ENCODE peak calls at places on chromosome 5, in five cellular contexts. T is Calu3, U is foreskin melanocyte, Q is EH, Y is fibroblast of the conjunctiva. O is an unnamed sample.

GRCh38 chr5:16144416-16144815 is 35.2 kb downstream of the MARCHF11 start:
- DNase-seq in Y (no peak), U (no peak), T (no peak), Q (no peak), O (no peak)

GRCh38 chr5:14491505-14491904 is 90.1 kb upstream of the OTULINL start:
- DNase-seq in Y (peak), T (no peak), U (no peak), Q (peak), O (peak)

GRCh38 chr5:111299831-111300432 is 75.7 kb downstream of the CAMK4 start:
- DNase-seq in Q (no peak), Y (no peak), T (no peak), U (no peak), O (peak)

GRCh38 chr5:179467441-179467840 is 82.9 kb upstream of the RUFY1 start:
- DNase-seq in U (no peak), T (no peak), Y (no peak), Q (no peak), O (no peak)

GRCh38 chr5:143636951-143637528 is 174.9 kb upstream of the HMHB1 start:
- DNase-seq in Y (no peak), U (no peak), T (no peak), Q (peak), O (peak)

GRCh38 chr5:59842999-59843398 is 50.5 kb downstream of the PDE4D start:
- DNase-seq in T (no peak), U (no peak), Q (peak), Y (no peak), O (peak)

GRCh38 chr5:181187500-181188213 is 17.3 kb downstream of the TRIM7 start:
- DNase-seq in U (peak), Q (peak), Y (peak), T (peak), O (peak)

GRCh38 chr5:94268226-94268625 is 350.2 kb downstream of the KIAA0825 start:
- DNase-seq in T (no peak), Q (no peak), Y (no peak), U (no peak), O (no peak)

GRCh38 chr5:91381774-91382492 is 1.2 kb downstream of the ARRDC3 start:
- DNase-seq in T (peak), U (peak), Y (peak), Q (peak), O (peak)

GRCh38 chr5:55914971-55915370 is 63.8 kb downstream of the IL31RA start:
- DNase-seq in Y (no peak), U (no peak), Q (no peak), T (no peak), O (no peak)

GRCh38 chr5:61280205-61280604 is 51.9 kb upstream of the ZSWIM6 start:
- DNase-seq in U (no peak), T (peak), Y (peak), Q (peak), O (peak)

GRCh38 chr5:80885698-80886000 is 74.5 kb upstream of the RASGRF2 start:
- DNase-seq in Q (peak), Y (no peak), U (no peak), T (peak), O (peak)

GRCh38 chr5:134247411-134247810 is 21.5 kb upstream of the PPP2CA start:
- DNase-seq in Q (peak), U (no peak), Y (no peak), T (no peak), O (peak)

GRCh38 chr5:68253612-68254341 is 38.2 kb downstream of the PIK3R1 start:
- DNase-seq in T (no peak), Q (no peak), Y (no peak), U (no peak), O (no peak)

GRCh38 chr5:107705390-107706014 is 34.8 kb upstream of the EFNA5 start:
- DNase-seq in U (no peak), Y (no peak), T (no peak), Q (peak), O (peak)

GRCh38 chr5:93868851-93869250 is 127.5 kb upstream of the POU5F2 start:
- DNase-seq in Q (no peak), U (no peak), Y (no peak), T (no peak), O (no peak)

GRCh38 chr5:137825165-137825564 is 42.5 kb upstream of the MYOT start:
- DNase-seq in Y (no peak), T (no peak), Q (no peak), U (no peak), O (no peak)

GRCh38 chr5:72294473-72294872 is 25.6 kb downstream of the MRPS27 start:
- DNase-seq in Q (no peak), Y (no peak), T (no peak), U (no peak), O (no peak)

GRCh38 chr5:137344723-137345322 is 154.3 kb downstream of the SPOCK1 start:
- DNase-seq in T (peak), Y (peak), Q (peak), U (peak), O (peak)

GRCh38 chr5:13427859-13428557 is 516.5 kb downstream of the DNAH5 start:
- DNase-seq in Q (no peak), T (no peak), Y (no peak), U (no peak), O (no peak)

GRCh38 chr5:130104895-130105684 is 200.8 kb downstream of the CHSY3 start:
- DNase-seq in Q (peak), Y (no peak), U (no peak), T (no peak), O (peak)

GRCh38 chr5:53749611-53750010 is 189.2 kb downstream of the NDUFS4 start:
- DNase-seq in T (no peak), U (peak), Q (peak), Y (no peak), O (peak)

GRCh38 chr5:112885001-112885400 is 23.9 kb downstream of the SRP19 start:
- DNase-seq in T (no peak), Q (no peak), U (no peak), Y (no peak), O (no peak)

GRCh38 chr5:138603521-138603920 is 28.3 kb upstream of the HSPA9 start:
- DNase-seq in U (no peak), T (no peak), Y (no peak), Q (peak), O (peak)

GRCh38 chr5:176879663-176880392 is 19.3 kb downstream of the HK3 start:
- DNase-seq in U (no peak), T (no peak), Q (no peak), Y (no peak), O (no peak)

GRCh38 chr5:132748522-132749000 is 1.3 kb downstream of the CCNI2 start:
- DNase-seq in Q (no peak), Y (no peak), U (no peak), T (no peak), O (no peak)

GRCh38 chr5:27241564-27242257 is 203.3 kb upstream of the CDH9 start:
- DNase-seq in T (no peak), Y (peak), Q (peak), U (no peak), O (peak)

GRCh38 chr5:149271717-149272558 is at the start of gene AFAP1L1:
- DNase-seq in Q (peak), U (peak), Y (peak), T (peak), O (peak)

GRCh38 chr5:173016069-173016455 is 32.5 kb downstream of the ATP6V0E1 start:
- DNase-seq in U (no peak), Q (no peak), Y (no peak), T (no peak), O (no peak)

GRCh38 chr5:125189451-125190051 is 443.1 kb upstream of the ZNF608 start:
- DNase-seq in Q (peak), U (peak), T (no peak), Y (no peak), O (no peak)

GRCh38 chr5:178069909-178070308 is 43.4 kb upstream of the N4BP3 start:
- DNase-seq in Q (peak), U (no peak), Y (no peak), T (peak), O (no peak)

GRCh38 chr5:15577132-15577531 is 77.2 kb downstream of the FBXL7 start:
- DNase-seq in U (no peak), Q (no peak), T (no peak), Y (no peak), O (peak)

GRCh38 chr5:90606539-90606938 is 47.9 kb downstream of the ADGRV1 start:
- DNase-seq in Y (no peak), T (peak), U (no peak), Q (no peak), O (no peak)

GRCh38 chr5:139147743-139148079 is 50.5 kb downstream of the SIL1 start:
- DNase-seq in Y (peak), U (peak), Q (peak), T (no peak), O (peak)

GRCh38 chr5:112762113-112762810 is 24.6 kb downstream of the APC start:
- DNase-seq in Y (no peak), U (no peak), T (no peak), Q (peak), O (peak)

GRCh38 chr5:36724429-36725332 is 118.3 kb downstream of the SLC1A3 start:
- DNase-seq in Y (no peak), Q (peak), T (no peak), U (no peak), O (no peak)

O was measured in adipocyte.